ENCODE peak calls at places on chromosomes 12 and 14, in five cellular contexts. Y, Q, R, S and E are unnamed samples.

GRCh38 chr12:98373982-98374381 is 141.4 kb upstream of the TMPO start:
- DNase-seq in Y (no peak), Q (no peak), R (no peak), S (no peak), E (no peak)

GRCh38 chr12:109820921-109821381 is 12.2 kb downstream of the TRPV4 start:
- DNase-seq in Y (no peak), Q (peak), R (no peak), S (no peak), E (no peak)

GRCh38 chr14:73753043-73753886 is 39.1 kb upstream of the PNMA1 start:
- DNase-seq in Y (peak), Q (no peak), R (no peak), S (no peak), E (no peak)

GRCh38 chr14:76774471-76775158 is 13.3 kb downstream of the VASH1 start:
- DNase-seq in Y (no peak), Q (no peak), R (no peak), S (no peak), E (no peak)

GRCh38 chr14:38762436-38762835 is 340.6 kb downstream of the SEC23A start:
- DNase-seq in Y (no peak), Q (no peak), R (no peak), S (no peak), E (no peak)

GRCh38 chr12:97561321-97562230 is 99.0 kb downstream of the RMST start:
- DNase-seq in Y (no peak), Q (peak), R (no peak), S (no peak), E (no peak)

GRCh38 chr14:30620178-30620577 is 1.9 kb upstream of the SCFD1 start:
- DNase-seq in Y (no peak), Q (peak), R (peak), S (no peak), E (no peak)

GRCh38 chr14:52949711-52950409 is 990 bp downstream of the FERMT2 start:
- DNase-seq in Y (no peak), Q (peak), R (peak), S (no peak), E (no peak)

GRCh38 chr14:94173471-94173884 is 644 bp upstream of the PPP4R4 start:
- DNase-seq in Y (no peak), Q (peak), R (no peak), S (no peak), E (no peak)

GRCh38 chr14:30610719-30611388 is 11.3 kb upstream of the SCFD1 start:
- DNase-seq in Y (no peak), Q (no peak), R (peak), S (no peak), E (no peak)

GRCh38 chr14:104558231-104559042 is 21.1 kb upstream of the C14orf180 start:
- DNase-seq in Y (no peak), Q (no peak), R (no peak), S (no peak), E (no peak)

GRCh38 chr14:63266106-63266505 is 52.6 kb downstream of the GPHB5 start:
- DNase-seq in Y (no peak), Q (no peak), R (no peak), S (no peak), E (no peak)